ENCODE peak calls at places on chromosomes 13 and 19, in ten cellular contexts. Y is activated CD8-positive, alpha-beta memory T cell treated with anti-CD3 and anti-CD28 coated beads for 24 hours; F is activated CD4-positive, CD25-positive, alpha-beta regulatory T cell treated with anti-CD3 and anti-CD28 coated beads, Interleukin-2, amount 50 U/mL, for 16 hours; R is EL; Q is midbrain; V is NCI-H146; P is HTR-8/SVneo; E is WTC11; N is LHCN-M2; J is iPS DF 19.7. A is an unnamed sample.

GRCh38 chr13:111791131-111791530 is 275.8 kb upstream of the SOX1 start:
- DNase-seq in N (no peak), Y (no peak), R (no peak), V (no peak), E (no peak), F (no peak), Q (no peak), P (no peak), J (no peak), A (no peak)

GRCh38 chr19:35545855-35546381 is 492 bp downstream of the TMEM147 start:
- DNase-seq in R (peak), N (peak), J (no peak), F (peak), V (peak), Q (no peak), E (peak), Y (peak), P (peak), A (peak)

GRCh38 chr13:25242956-25243355 is 44.3 kb downstream of the MTMR6 start:
- DNase-seq in E (no peak), P (no peak), Q (no peak), J (no peak), N (no peak), F (no peak), R (no peak), Y (no peak), V (no peak), A (no peak)

GRCh38 chr19:44570984-44571684 is 41.7 kb upstream of the CEACAM20 start:
- DNase-seq in R (peak), V (peak), N (peak), F (peak), Q (peak), E (peak), P (peak), Y (peak), J (no peak), A (no peak)

GRCh38 chr19:49710372-49710951 is 19.5 kb downstream of the CPT1C start:
- DNase-seq in E (no peak), F (no peak), N (peak), Y (no peak), J (no peak), R (peak), P (peak), Q (no peak), V (no peak), A (no peak)

GRCh38 chr13:51733656-51734334 is 70.2 kb downstream of the DHRS12 start:
- DNase-seq in V (peak), N (no peak), P (peak), J (no peak), Q (no peak), R (peak), F (no peak), Y (no peak), E (no peak), A (no peak)

GRCh38 chr19:32339988-32340874 is 5.2 kb upstream of the ZNF507 start:
- DNase-seq in Y (peak), N (peak), P (no peak), V (peak), F (no peak), Q (peak), E (peak), J (no peak), R (peak), A (no peak)

GRCh38 chr19:35500611-35501010 is 10.3 kb upstream of the KRTDAP start:
- DNase-seq in F (no peak), Q (no peak), N (no peak), P (no peak), J (no peak), R (no peak), V (no peak), Y (no peak), E (no peak), A (no peak)

GRCh38 chr19:19176950-19177349 is 6.9 kb upstream of the MEF2B start:
- DNase-seq in F (no peak), N (no peak), E (no peak), J (no peak), Q (no peak), Y (no peak), V (no peak), P (no peak), R (no peak), A (no peak)

GRCh38 chr13:77430377-77430951 is 103.6 kb upstream of the MYCBP2 start:
- DNase-seq in R (no peak), N (no peak), V (no peak), J (no peak), E (no peak), P (no peak), Q (no peak), F (no peak), Y (no peak), A (no peak)

GRCh38 chr13:72295173-72295572 is 428.2 kb upstream of the DACH1 start:
- DNase-seq in J (no peak), F (no peak), N (peak), P (no peak), E (no peak), V (no peak), Y (no peak), R (peak), Q (no peak), A (no peak)

GRCh38 chr13:81275666-81276258 is 934.8 kb upstream of the SPRY2 start:
- DNase-seq in Q (no peak), P (no peak), F (no peak), E (peak), Y (no peak), J (no peak), V (no peak), R (no peak), N (no peak), A (no peak)

GRCh38 chr19:6744381-6745288 is 5.2 kb downstream of the TRIP10 start:
- DNase-seq in Y (no peak), P (peak), R (peak), E (no peak), F (no peak), V (no peak), N (peak), Q (peak), J (no peak), A (no peak)

GRCh38 chr13:34019870-34020269 is 201.9 kb downstream of the RFC3 start:
- DNase-seq in R (no peak), F (no peak), N (peak), V (no peak), E (no peak), Q (no peak), P (no peak), J (no peak), Y (no peak), A (no peak)

GRCh38 chr13:62194371-62194770 is 778.7 kb upstream of the PCDH20 start:
- DNase-seq in R (no peak), P (no peak), F (no peak), V (no peak), Y (no peak), J (no peak), E (no peak), Q (no peak), N (no peak), A (no peak)

GRCh38 chr13:35144496-35144895 is 202.4 kb downstream of the NBEA start:
- DNase-seq in P (no peak), N (no peak), F (no peak), E (no peak), Q (no peak), R (peak), Y (no peak), J (no peak), V (no peak), A (no peak)

GRCh38 chr19:54188224-54188871 is 1.0 kb downstream of the MBOAT7 start:
- DNase-seq in J (no peak), N (no peak), R (peak), V (peak), Q (no peak), E (peak), F (no peak), Y (no peak), P (no peak), A (peak)

GRCh38 chr13:76848596-76848995 is 37.6 kb downstream of the KCTD12 start:
- DNase-seq in R (no peak), F (no peak), Q (no peak), P (no peak), E (no peak), V (peak), J (no peak), N (peak), Y (no peak), A (no peak)

GRCh38 chr13:112761701-112762689 is 72.2 kb downstream of the ATP11A start:
- DNase-seq in R (no peak), Q (no peak), N (peak), J (no peak), F (no peak), V (no peak), P (no peak), E (no peak), Y (no peak), A (no peak)

GRCh38 chr13:92896842-92897241 is 329.8 kb upstream of the GPC6 start:
- DNase-seq in Q (no peak), J (no peak), V (peak), R (no peak), N (peak), Y (no peak), P (peak), F (no peak), E (no peak), A (no peak)

GRCh38 chr13:99067160-99067985 is 89.5 kb upstream of the DOCK9 start:
- DNase-seq in R (peak), Q (no peak), J (no peak), Y (no peak), F (no peak), P (no peak), N (peak), V (no peak), E (no peak), A (no peak)

GRCh38 chr13:36026556-36026955 is 104.6 kb downstream of the DCLK1 start:
- DNase-seq in V (peak), N (no peak), Y (no peak), J (no peak), R (no peak), P (no peak), F (no peak), E (no peak), Q (no peak), A (no peak)

GRCh38 chr13:99407906-99408702 is 93.2 kb upstream of the TM9SF2 start:
- DNase-seq in J (no peak), R (no peak), N (no peak), P (no peak), E (no peak), Q (no peak), F (no peak), V (no peak), Y (no peak), A (no peak)

GRCh38 chr13:84821261-84821660 is 939.0 kb upstream of the SLITRK1 start:
- DNase-seq in N (peak), P (no peak), Y (no peak), J (no peak), R (peak), Q (no peak), F (no peak), V (peak), E (no peak), A (no peak)

GRCh38 chr19:10769533-10770491 is 51.9 kb downstream of the DNM2 start:
- DNase-seq in R (peak), V (no peak), E (no peak), N (peak), P (no peak), Q (peak), J (no peak), Y (no peak), F (no peak), A (no peak)

GRCh38 chr19:10289167-10289835 is 451 bp upstream of the ICAM5 start:
- DNase-seq in R (peak), Q (no peak), J (no peak), E (peak), Y (peak), V (peak), F (peak), N (no peak), P (no peak), A (peak)

GRCh38 chr13:49733181-49733951 is 42.1 kb upstream of the EBPL start:
- DNase-seq in Q (no peak), J (no peak), F (no peak), Y (no peak), E (no peak), V (no peak), N (no peak), R (no peak), P (no peak), A (no peak)

GRCh38 chr13:76129305-76130040 is 493.3 kb downstream of the LMO7 start:
- DNase-seq in P (no peak), Q (peak), E (no peak), R (no peak), Y (no peak), N (no peak), F (no peak), V (no peak), J (no peak), A (no peak)

GRCh38 chr19:38737921-38738731 is 6.1 kb downstream of the CAPN12 start:
- DNase-seq in V (no peak), Y (no peak), R (peak), E (no peak), J (no peak), Q (no peak), N (no peak), F (no peak), P (no peak), A (no peak)

GRCh38 chr13:23871616-23872220 is 17.5 kb downstream of the MIPEP start:
- DNase-seq in Q (no peak), R (peak), N (peak), F (no peak), Y (no peak), J (no peak), E (no peak), V (peak), P (peak), A (no peak)

GRCh38 chr13:113634279-113635047 is 23.5 kb downstream of the ATP4B start:
- DNase-seq in P (no peak), Q (no peak), E (no peak), V (no peak), N (no peak), J (no peak), R (no peak), F (no peak), Y (no peak), A (no peak)

GRCh38 chr13:81872581-81872980 is 1531.7 kb upstream of the SPRY2 start:
- DNase-seq in P (peak), Q (no peak), F (no peak), Y (no peak), N (no peak), V (peak), J (no peak), E (no peak), R (peak), A (no peak)

GRCh38 chr19:6038634-6039405 is 60.9 kb upstream of the RANBP3 start:
- DNase-seq in V (no peak), P (no peak), J (no peak), N (no peak), F (no peak), Y (peak), Q (no peak), R (no peak), E (no peak), A (no peak)

GRCh38 chr13:83879431-83880171 is 2.7 kb downstream of the SLITRK1 start:
- DNase-seq in R (peak), P (no peak), N (peak), F (no peak), J (no peak), Y (no peak), V (no peak), Q (peak), E (no peak), A (no peak)

GRCh38 chr19:55554302-55554701 is 9.0 kb upstream of the SBK3 start:
- DNase-seq in V (no peak), P (no peak), J (no peak), N (no peak), R (no peak), F (no peak), E (no peak), Y (no peak), Q (no peak), A (no peak)

GRCh38 chr19:2782357-2782935 is 627 bp downstream of the SGTA start:
- DNase-seq in E (no peak), V (peak), Y (peak), J (no peak), N (no peak), P (no peak), R (no peak), Q (no peak), F (no peak), A (no peak)

GRCh38 chr19:35216026-35216832 is 12.3 kb downstream of the FAM187B start:
- DNase-seq in F (no peak), J (no peak), N (peak), V (no peak), Y (no peak), R (peak), P (no peak), Q (no peak), E (no peak), A (no peak)

GRCh38 chr13:35984776-35985453 is 146.3 kb downstream of the DCLK1 start:
- DNase-seq in Q (no peak), R (no peak), F (no peak), N (peak), V (peak), P (no peak), Y (no peak), E (peak), J (no peak), A (no peak)

GRCh38 chr19:1907563-1908363 is 2.6 kb downstream of the ADAT3 start:
- DNase-seq in Y (no peak), V (no peak), F (no peak), P (no peak), Q (no peak), R (no peak), E (no peak), N (no peak), J (no peak), A (no peak)

A was measured in stimulated activated CD8-positive, alpha-beta memory T cell treated with anti-CD3 and anti-CD28 coated beads, Interleukin-7, amount 100 ng/mL, for 4 hours.